ENCODE peak calls at places on chromosomes 4 and X, in six cellular contexts. V, Q, G, C, E and J are unnamed samples.

GRCh38 chrX:23845316-23845932 is 62.3 kb downstream of the APOO start:
- DNase-seq in V (no peak), Q (no peak), G (no peak), C (no peak), E (no peak), J (no peak)

GRCh38 chr4:84579410-84579791 is 3.5 kb upstream of the CDS1 start:
- DNase-seq in V (no peak), Q (no peak), G (no peak), C (no peak), E (no peak), J (no peak)

GRCh38 chr4:63578383-63578782 is 830.9 kb downstream of the TECRL start:
- DNase-seq in V (no peak), Q (no peak), G (no peak), C (no peak), E (no peak), J (no peak)

GRCh38 chr4:104747635-104748034 is 252.9 kb upstream of the CXXC4 start:
- DNase-seq in V (no peak), Q (no peak), G (no peak), C (no peak), E (no peak), J (no peak)

GRCh38 chrX:68989456-68989855 is 160.6 kb downstream of the EFNB1 start:
- DNase-seq in V (no peak), Q (no peak), G (no peak), C (no peak), E (no peak), J (no peak)

GRCh38 chr4:186685744-186686143 is 37.9 kb downstream of the FAT1 start:
- DNase-seq in V (no peak), Q (no peak), G (no peak), C (no peak), E (peak), J (peak)

GRCh38 chrX:3393581-3394111 is 47.2 kb upstream of the MXRA5 start:
- DNase-seq in V (no peak), Q (no peak), G (no peak), C (no peak), E (no peak), J (peak)

GRCh38 chrX:107197306-107197705 is 8.9 kb downstream of the NUP62CL start:
- DNase-seq in V (no peak), Q (no peak), G (no peak), C (no peak), E (no peak), J (no peak)

GRCh38 chrX:40158036-40158706 is 60.4 kb upstream of the BCOR start:
- DNase-seq in V (no peak), Q (no peak), G (peak), C (peak), E (no peak), J (no peak)

GRCh38 chr4:176359590-176359989 is 39.8 kb downstream of the SPCS3 start:
- DNase-seq in V (no peak), Q (no peak), G (no peak), C (no peak), E (peak), J (peak)

GRCh38 chr4:173871643-173872042 is 341.6 kb upstream of the HAND2 start:
- DNase-seq in V (no peak), Q (no peak), G (no peak), C (no peak), E (no peak), J (no peak)

GRCh38 chr4:175346381-175346780 is 428.2 kb downstream of the ADAM29 start:
- DNase-seq in V (no peak), Q (no peak), G (no peak), C (no peak), E (no peak), J (no peak)

GRCh38 chrX:106481341-106481740 is 130.4 kb upstream of the RADX start:
- DNase-seq in V (no peak), Q (peak), G (no peak), C (peak), E (peak), J (peak)

GRCh38 chr4:26459054-26459755 is 31.1 kb downstream of the CCKAR start:
- DNase-seq in V (no peak), Q (peak), G (no peak), C (no peak), E (peak), J (peak)

GRCh38 chr4:137961051-137961438 is 281.1 kb downstream of the SLC7A11 start:
- DNase-seq in V (no peak), Q (no peak), G (no peak), C (no peak), E (peak), J (no peak)

GRCh38 chr4:75990129-75990528 is 616 bp downstream of the SDAD1 start:
- DNase-seq in V (no peak), Q (no peak), G (no peak), C (no peak), E (no peak), J (no peak)